ENCODE peak calls at places on chromosomes 13 and 19, in eight cellular contexts. I is fibroblast of lung, Y is neural progenitor cell, O is tibial nerve, M is OCI-LY7, R is small intestine, V is heart right ventricle, H is Karpas-422. P is an unnamed sample.

GRCh38 chr13:66461021-66461420 is 769.1 kb downstream of the PCDH9 start:
- DNase-seq in I (peak; percentile 60), Y (no peak), O (no peak), M (no peak), R (no peak), V (no peak), H (no peak), P (no peak)

GRCh38 chr13:40120781-40121180 is 465.3 kb downstream of the COG6 start:
- DNase-seq in I (peak; percentile 79), Y (no peak), O (no peak), M (no peak), R (no peak), V (no peak), H (no peak), P (no peak)

GRCh38 chr19:35174226-35174625 is 19.7 kb downstream of the FXYD5 start:
- DNase-seq in I (no peak), Y (no peak), O (no peak), M (no peak), R (no peak), V (no peak), H (no peak), P (no peak)

GRCh38 chr13:30159446-30159839 is 147.9 kb downstream of the KATNAL1 start:
- DNase-seq in I (peak; percentile 91), Y (no peak), O (no peak), M (no peak), R (no peak), V (no peak), H (no peak), P (no peak)

GRCh38 chr19:3047307-3048189 is 14.7 kb downstream of the TLE5 start:
- DNase-seq in I (peak; percentile 66), Y (peak; percentile 92), O (peak; percentile 93), M (peak; percentile 46), R (peak; percentile 89), V (peak; percentile 74), H (no peak), P (peak; percentile 73)

GRCh38 chr13:29877456-29878096 is 27.2 kb upstream of the UBL3 start:
- DNase-seq in I (no peak), Y (no peak), O (no peak), M (no peak), R (peak; percentile 94), V (no peak), H (no peak), P (no peak)

GRCh38 chr13:79621449-79621848 is 140.5 kb downstream of the NDFIP2 start:
- DNase-seq in I (no peak), Y (no peak), O (no peak), M (no peak), R (no peak), V (no peak), H (no peak), P (no peak)

GRCh38 chr13:86193281-86193680 is 394.1 kb upstream of the SLITRK6 start:
- DNase-seq in I (no peak), Y (peak; percentile 16), O (no peak), M (no peak), R (no peak), V (no peak), H (no peak), P (no peak)

GRCh38 chr13:28049215-28049614 is 51.2 kb downstream of the FLT3 start:
- DNase-seq in I (no peak), Y (no peak), O (no peak), M (no peak), R (no peak), V (no peak), H (no peak), P (no peak)

GRCh38 chr19:42477933-42478332 is 35.2 kb upstream of the CXCL17 start:
- DNase-seq in I (no peak), Y (no peak), O (no peak), M (no peak), R (no peak), V (no peak), H (no peak), P (no peak)

GRCh38 chr13:96822900-96823299 is 171.4 kb downstream of the OXGR1 start:
- DNase-seq in I (peak; percentile 8), Y (peak; percentile 50), O (no peak), M (peak; percentile 5), R (peak; percentile 49), V (no peak), H (peak; percentile 70), P (no peak)

GRCh38 chr13:53285896-53286430 is 257.4 kb downstream of the OLFM4 start:
- DNase-seq in I (no peak), Y (no peak), O (no peak), M (no peak), R (no peak), V (no peak), H (no peak), P (no peak)

GRCh38 chr19:7820588-7820987 is 9.4 kb upstream of the EVI5L start:
- DNase-seq in I (no peak), Y (no peak), O (no peak), M (no peak), R (no peak), V (no peak), H (no peak), P (no peak)

GRCh38 chr19:16531380-16531669 is 10.9 kb downstream of the CHERP start:
- DNase-seq in I (no peak), Y (no peak), O (no peak), M (no peak), R (no peak), V (no peak), H (no peak), P (no peak)

GRCh38 chr13:49063526-49063925 is 87.8 kb downstream of the FNDC3A start:
- DNase-seq in I (peak; percentile 30), Y (no peak), O (no peak), M (no peak), R (no peak), V (no peak), H (no peak), P (no peak)

GRCh38 chr13:98994896-98995295 is 17.0 kb upstream of the DOCK9 start:
- DNase-seq in I (no peak), Y (no peak), O (no peak), M (peak; percentile 32), R (no peak), V (no peak), H (no peak), P (no peak)

GRCh38 chr13:35260316-35260715 is 216.2 kb downstream of the MAB21L1 start:
- DNase-seq in I (no peak), Y (no peak), O (no peak), M (no peak), R (no peak), V (no peak), H (no peak), P (no peak)

GRCh38 chr13:112690242-112690943 is 555 bp downstream of the ATP11A start:
- DNase-seq in I (peak; percentile 45), Y (peak; percentile 81), O (no peak), M (peak; percentile 48), R (peak; percentile 29), V (peak; percentile 60), H (no peak), P (peak; percentile 6)

DNA sequence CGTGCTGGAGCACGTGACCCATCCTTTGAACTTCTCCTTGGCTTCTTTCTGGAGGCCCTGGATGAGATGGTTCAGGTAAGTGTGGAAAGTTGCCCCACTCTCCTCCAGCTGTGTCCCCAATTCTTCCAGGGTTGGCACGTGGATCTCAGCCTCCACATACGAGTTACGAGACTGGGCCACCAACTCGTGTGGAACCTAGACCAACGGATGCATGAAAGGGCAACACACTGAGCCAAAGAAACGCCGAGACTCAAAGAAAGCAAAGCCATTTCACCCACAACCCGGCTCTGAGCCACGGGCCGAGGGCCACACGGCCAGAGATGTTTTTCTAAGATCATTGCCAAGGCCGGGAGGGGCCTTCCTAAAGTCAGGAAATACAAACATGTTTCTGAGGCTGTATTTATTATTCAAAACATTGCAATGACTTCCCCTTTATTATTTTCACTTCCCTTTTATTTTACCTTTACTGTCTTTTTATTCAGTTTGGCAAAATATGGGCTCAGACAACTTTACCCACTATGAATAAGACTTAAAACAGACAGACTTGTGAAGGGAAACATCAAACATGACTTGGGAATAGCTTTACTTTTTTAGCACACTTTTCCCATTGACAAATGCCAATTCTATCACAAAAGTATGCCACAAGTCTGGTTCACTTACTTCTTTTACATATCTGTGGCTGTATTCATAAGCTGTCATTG is 94.6 kb downstream of the KL start:
- DNase-seq in I (peak; percentile 75), Y (no peak), O (peak; percentile 40), M (peak; percentile 32), R (no peak), V (peak; percentile 61), H (peak; percentile 77), P (no peak)
- H3K4me1 ChIP-seq in I (peaks cover 47% of the 10 kb centered on the region), Y (no peaks in the 10 kb centered on the region), O (peaks cover 39% of the 10 kb centered on the region), M (peaks cover 15% of the 10 kb centered on the region), R (no peaks in the 10 kb centered on the region), V (peaks cover 73% of the 10 kb centered on the region), H (peaks cover 31% of the 10 kb centered on the region), P (no peaks in the 10 kb centered on the region)

GRCh38 chr19:5959260-5960004 is 18.5 kb downstream of the RANBP3 start:
- DNase-seq in I (no peak), Y (no peak), O (no peak), M (no peak), R (no peak), V (no peak), H (no peak), P (no peak)

GRCh38 chr19:5958851-5959122 is 19.2 kb downstream of the RANBP3 start:
- DNase-seq in I (no peak), Y (no peak), O (no peak), M (no peak), R (no peak), V (no peak), H (no peak), P (no peak)

GRCh38 chr19:5961969-5962945 is 15.7 kb downstream of the RANBP3 start:
- DNase-seq in I (peak; percentile 23), Y (no peak), O (peak; percentile 26), M (peak; percentile 31), R (peak; percentile 83), V (no peak), H (no peak), P (peak; percentile 72)

GRCh38 chr19:5958074-5958850 is 19.7 kb downstream of the RANBP3 start:
- DNase-seq in I (no peak), Y (no peak), O (no peak), M (no peak), R (no peak), V (no peak), H (no peak), P (no peak)

GRCh38 chr19:5960005-5961001 is 17.6 kb downstream of the RANBP3 start:
- DNase-seq in I (no peak), Y (no peak), O (no peak), M (no peak), R (no peak), V (peak; percentile 55), H (no peak), P (no peak)
- H3K4me1 ChIP-seq in I (peaks cover 25% of the 10 kb centered on the region), Y (peaks cover 24% of the 10 kb centered on the region), O (peaks cover 56% of the 10 kb centered on the region), M (peaks cover 29% of the 10 kb centered on the region), R (peaks cover 6% of the 10 kb centered on the region), V (peaks cover 98% of the 10 kb centered on the region), H (peaks cover 22% of the 10 kb centered on the region), P (peaks cover 78% of the 10 kb centered on the region)

GRCh38 chr19:4369109-4369887 is 25.9 kb downstream of the MPND start:
- DNase-seq in I (peak; percentile 56), Y (peak; percentile 43), O (peak; percentile 44), M (peak; percentile 82), R (peak; percentile 83), V (no peak), H (peak; percentile 82), P (peak; percentile 54)
- H3K4me1 ChIP-seq in I (peaks cover 32% of the 10 kb centered on the region), Y (peaks cover 17% of the 10 kb centered on the region), O (peaks cover 67% of the 10 kb centered on the region), M (peaks cover 34% of the 10 kb centered on the region), R (peaks cover 4% of the 10 kb centered on the region), V (peaks cover 75% of the 10 kb centered on the region), H (peaks cover 53% of the 10 kb centered on the region), P (peaks cover 35% of the 10 kb centered on the region)

DNA sequence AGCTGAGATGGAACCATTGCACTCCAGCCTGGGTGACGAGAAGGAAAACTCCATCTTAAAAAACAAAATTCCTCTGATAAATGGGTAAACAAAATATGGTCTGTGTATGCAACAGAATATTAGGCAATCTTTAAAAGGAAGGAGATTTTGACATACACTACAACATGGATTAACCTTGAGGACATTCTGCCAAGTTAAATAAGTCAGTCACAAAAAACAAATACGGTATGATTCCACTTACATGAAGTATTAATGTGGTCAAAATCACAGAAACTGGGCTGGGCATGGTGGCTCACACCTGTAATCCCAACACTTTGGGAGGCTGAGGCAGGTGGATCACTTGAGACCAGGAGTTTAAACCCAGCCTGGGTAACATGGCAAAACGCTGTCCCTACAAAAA is 3.0 kb upstream of the ZNF444 start:
- DNase-seq in I (no peak), Y (no peak), O (no peak), M (no peak), R (no peak), V (no peak), H (no peak), P (no peak)
- H3K4me1 ChIP-seq in I (no peaks in the 10 kb centered on the region), Y (peaks cover 25% of the 10 kb centered on the region), O (peaks cover 12% of the 10 kb centered on the region), M (peaks cover 13% of the 10 kb centered on the region), R (no peaks in the 10 kb centered on the region), V (peaks cover 23% of the 10 kb centered on the region), H (peaks cover 38% of the 10 kb centered on the region), P (peaks cover 20% of the 10 kb centered on the region)